ENCODE peak calls at places on chromosome 7, in four cellular contexts. M is A549, E is K562, S is GM12878. F is an unnamed sample.

GRCh38 chr7:35565927-35566326 is 129.0 kb downstream of the HERPUD2 start:
- DNase-seq in S (no peak), E (no peak), M (no peak), F (no peak)

GRCh38 chr7:106563466-106564150 is 97.3 kb downstream of the CCDC71L start:
- DNase-seq in M (no peak), S (no peak), E (no peak), F (no peak)

GRCh38 chr7:82050792-82051191 is 280.9 kb upstream of the HGF start:
- DNase-seq in M (peak), S (no peak), E (no peak), F (no peak)

GRCh38 chr7:8214162-8214897 is 47.6 kb downstream of the ICA1 start:
- DNase-seq in E (no peak), M (no peak), S (no peak), F (peak)

GRCh38 chr7:51102828-51103227 is 213.8 kb downstream of the COBL start:
- DNase-seq in S (no peak), E (no peak), M (no peak), F (no peak)

GRCh38 chr7:142892941-142893340 is 7.4 kb upstream of the TRPV6 start:
- DNase-seq in S (no peak), M (no peak), E (no peak), F (no peak)

GRCh38 chr7:24834150-24834798 is 77.0 kb upstream of the GSDME start:
- DNase-seq in M (no peak), E (no peak), S (no peak), F (no peak)

GRCh38 chr7:131509781-131510180 is 46.6 kb downstream of the PODXL start:
- DNase-seq in S (no peak), E (no peak), M (no peak), F (no peak)

GRCh38 chr7:50531928-50532327 is 33.3 kb downstream of the DDC start:
- DNase-seq in M (no peak), S (no peak), E (no peak), F (no peak)

GRCh38 chr7:75572814-75573213 is 80.7 kb downstream of the SPDYE5 start:
- DNase-seq in S (no peak), M (no peak), E (no peak), F (no peak)

GRCh38 chr7:4738711-4739527 is 36.5 kb upstream of the AP5Z1 start:
- DNase-seq in M (peak), E (peak), S (no peak), F (peak)

GRCh38 chr7:104126411-104126841 is 81.4 kb downstream of the ORC5 start:
- DNase-seq in S (no peak), M (no peak), E (no peak), F (no peak)

GRCh38 chr7:133602291-133602690 is 349.4 kb downstream of the EXOC4 start:
- DNase-seq in M (no peak), S (no peak), E (no peak), F (no peak)

GRCh38 chr7:23808421-23808820 is 98.4 kb downstream of the STK31 start:
- DNase-seq in S (no peak), M (no peak), E (no peak), F (no peak)

GRCh38 chr7:36985866-36986402 is 261.6 kb upstream of the AOAH start:
- DNase-seq in M (no peak), E (no peak), S (no peak), F (peak)

GRCh38 chr7:127870231-127870907 is 160.9 kb downstream of the LRRC4 start:
- DNase-seq in E (no peak), M (no peak), S (no peak), F (peak)

GRCh38 chr7:150399861-150400778 is 21.0 kb downstream of the ZNF775 start:
- DNase-seq in S (no peak), M (peak), E (peak), F (no peak)

GRCh38 chr7:151984612-151985011 is 28.4 kb downstream of the GALNTL5 start:
- DNase-seq in E (no peak), S (no peak), M (no peak), F (no peak)

GRCh38 chr7:113775401-113775800 is 143.4 kb downstream of the PPP1R3A start:
- DNase-seq in S (no peak), E (no peak), M (no peak), F (no peak)

GRCh38 chr7:100675581-100676350 is 2.2 kb downstream of the GNB2 start:
- DNase-seq in E (peak), M (peak), S (peak), F (peak)

GRCh38 chr7:4144171-4144701 is 537.9 kb upstream of the FOXK1 start:
- DNase-seq in M (no peak), S (no peak), E (no peak), F (no peak)

GRCh38 chr7:142420554-142421362 is 162.9 kb upstream of the PRSS58 start:
- DNase-seq in S (no peak), M (peak), E (peak), F (peak)

GRCh38 chr7:123679614-123680013 is 23.9 kb downstream of the LMOD2 start:
- DNase-seq in S (no peak), M (no peak), E (no peak), F (no peak)

GRCh38 chr7:119472398-119473038 is 800.5 kb upstream of the KCND2 start:
- DNase-seq in M (no peak), E (no peak), S (no peak), F (no peak)

GRCh38 chr7:74317146-74317782 is 28.1 kb downstream of the CLIP2 start:
- DNase-seq in E (no peak), M (no peak), S (no peak), F (no peak)

GRCh38 chr7:84372712-84373111 is 178.1 kb upstream of the SEMA3A start:
- DNase-seq in M (no peak), S (no peak), E (no peak), F (peak)

GRCh38 chr7:83289396-83289993 is 126.8 kb upstream of the PCLO start:
- DNase-seq in S (no peak), E (no peak), M (no peak), F (no peak)

GRCh38 chr7:122010116-122010515 is 133.9 kb downstream of the AASS start:
- DNase-seq in M (no peak), E (no peak), S (no peak), F (no peak)

GRCh38 chr7:43679210-43680068 is 49.9 kb downstream of the COA1 start:
- DNase-seq in E (no peak), S (peak), M (no peak), F (no peak)

GRCh38 chr7:79454325-79454960 is 976 bp upstream of the MAGI2 start:
- DNase-seq in E (no peak), S (no peak), M (no peak), F (no peak)

GRCh38 chr7:121334875-121335648 is 6.3 kb downstream of the WNT16 start:
- DNase-seq in E (no peak), M (no peak), S (no peak), F (no peak)

GRCh38 chr7:78134256-78134655 is 335.7 kb downstream of the PHTF2 start:
- DNase-seq in E (peak), M (peak), S (no peak), F (peak)

GRCh38 chr7:125516194-125516593 is 586.6 kb upstream of the POT1 start:
- DNase-seq in E (no peak), S (no peak), M (no peak), F (no peak)

GRCh38 chr7:121271916-121272315 is 56.9 kb upstream of the WNT16 start:
- DNase-seq in E (no peak), M (no peak), S (no peak), F (no peak)

GRCh38 chr7:139873593-139874374 is 44.7 kb downstream of the TBXAS1 start:
- DNase-seq in E (no peak), M (no peak), S (no peak), F (no peak)

GRCh38 chr7:130831322-130831721 is 97.3 kb upstream of the KLF14 start:
- DNase-seq in S (no peak), M (no peak), E (no peak), F (no peak)

GRCh38 chr7:64613653-64614052 is 50.8 kb upstream of the ZNF680 start:
- DNase-seq in E (no peak), S (no peak), M (no peak), F (no peak)

GRCh38 chr7:64610997-64611396 is 48.1 kb upstream of the ZNF680 start:
- DNase-seq in M (no peak), E (no peak), S (no peak), F (no peak)

GRCh38 chr7:64611717-64612116 is 48.8 kb upstream of the ZNF680 start:
- DNase-seq in S (no peak), M (no peak), E (no peak), F (peak)

GRCh38 chr7:64614812-64615211 is 51.1 kb upstream of the ZNF107 start:
- DNase-seq in E (no peak), M (no peak), S (no peak), F (no peak)

DNA sequence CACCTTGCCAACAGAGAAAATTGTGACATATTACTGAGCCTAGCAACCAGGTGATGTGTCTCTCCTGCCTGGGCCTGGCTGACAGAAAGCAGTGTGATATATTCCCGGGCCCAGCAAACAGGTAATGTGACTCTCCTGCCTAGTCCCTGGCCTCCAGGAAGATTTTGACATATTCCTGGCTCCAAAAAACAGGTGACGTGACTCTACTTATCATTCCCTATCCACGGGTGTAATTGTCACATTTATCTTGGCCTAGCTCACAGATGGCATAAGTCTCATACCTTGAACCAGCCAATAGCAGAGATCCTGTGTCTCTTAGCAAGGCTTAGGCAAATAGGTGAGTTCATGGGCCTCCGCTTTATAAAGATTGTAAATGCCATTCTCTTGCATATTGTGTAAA is 49.6 kb upstream of the ZNF680 start:
- DNase-seq in S (no peak), M (no peak), E (no peak), F (no peak)
- TF ChIP-seq MYC in S (no peak), M (no peak), E (no peak), F (no peak)

GRCh38 chr7:33932832-33933468 is 27.6 kb downstream of the BMPER start:
- DNase-seq in M (peak), E (peak), S (no peak), F (peak)
- H3K4me3 ChIP-seq in M (no peak), E (no peak), S (no peak), F (no peak)

DNA sequence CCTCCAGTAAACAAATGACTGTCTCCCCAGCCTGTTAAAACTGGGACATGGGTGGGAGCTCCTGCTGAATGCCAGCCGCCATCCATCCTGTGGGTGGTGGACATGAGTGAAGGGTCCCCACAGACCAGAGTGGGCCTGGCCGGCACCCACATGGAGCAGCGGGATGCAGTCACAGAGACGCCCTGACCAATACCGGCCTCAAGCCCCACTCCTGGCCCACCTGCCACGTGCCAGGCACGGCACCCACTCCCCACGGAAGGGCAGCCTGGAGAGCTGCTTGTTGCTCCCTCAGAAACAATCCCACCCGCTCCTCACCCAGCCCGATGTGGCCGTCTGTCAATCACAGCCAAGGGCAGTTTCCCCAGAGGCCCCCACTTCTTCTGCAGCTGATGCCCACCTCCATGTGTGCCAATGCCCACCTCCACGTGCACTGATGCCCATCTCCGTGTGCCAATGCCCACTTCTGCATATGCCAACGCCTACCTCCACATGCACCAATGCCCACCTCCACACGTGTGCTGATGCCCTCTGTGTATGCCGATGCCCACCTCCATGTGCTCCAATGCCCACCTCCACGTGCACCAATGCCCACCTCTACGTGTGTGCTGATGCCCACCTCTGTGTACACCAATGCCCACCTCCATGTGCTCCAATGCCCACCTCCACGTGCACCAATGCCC is 42.8 kb upstream of the DNAAF5 start:
- DNase-seq in S (no peak), M (no peak), E (no peak), F (no peak)
- TF ChIP-seq MYC in S (no peak), M (no peak), E (no peak), F (no peak)

DNA sequence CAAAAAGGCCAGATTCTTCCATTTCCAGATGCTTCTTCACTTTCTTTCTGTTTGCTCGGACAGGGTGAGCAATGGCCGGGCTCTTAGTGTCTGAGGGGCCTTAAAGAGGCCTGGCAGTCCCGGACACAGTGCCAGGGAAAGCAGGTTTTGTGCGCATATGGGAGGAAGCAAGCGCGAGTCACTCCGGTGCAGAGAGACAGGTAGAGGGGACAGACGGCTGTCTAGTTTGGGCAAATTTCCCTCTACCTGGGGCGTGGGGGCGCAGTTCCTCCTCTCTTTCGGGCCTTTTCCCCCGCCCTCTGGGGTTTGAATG is 4.7 kb downstream of the NEUROD6 start:
- DNase-seq in S (no peak), M (no peak), E (no peak), F (no peak)
- H3K4me3 ChIP-seq in S (no peak), M (no peak), E (no peak), F (no peak)

GRCh38 chr7:26705567-26705966 is 158.8 kb downstream of the SKAP2 start:
- DNase-seq in E (no peak), M (peak), S (no peak), F (no peak)
- TF ChIP-seq MYC in E (no peak), M (no peak), S (no peak), F (no peak)

GRCh38 chr7:44979481-44980392 is 922 bp upstream of the MYO1G start:
- DNase-seq in E (no peak), S (no peak), M (peak), F (peak)
- H3K4me3 ChIP-seq in E (no peak), S (peak), M (no peak), F (peak)

GRCh38 chr7:211715-212058 is 19.3 kb downstream of the FAM20C start:
- DNase-seq in M (no peak), S (no peak), E (no peak), F (no peak)

GRCh38 chr7:213324-213993 is 21.1 kb downstream of the FAM20C start:
- DNase-seq in E (no peak), M (no peak), S (no peak), F (peak)

GRCh38 chr7:216360-217300 is 24.3 kb downstream of the FAM20C start:
- DNase-seq in S (no peak), E (no peak), M (no peak), F (no peak)

GRCh38 chr7:212754-213153 is 20.4 kb downstream of the FAM20C start:
- DNase-seq in M (no peak), S (no peak), E (no peak), F (no peak)

DNA sequence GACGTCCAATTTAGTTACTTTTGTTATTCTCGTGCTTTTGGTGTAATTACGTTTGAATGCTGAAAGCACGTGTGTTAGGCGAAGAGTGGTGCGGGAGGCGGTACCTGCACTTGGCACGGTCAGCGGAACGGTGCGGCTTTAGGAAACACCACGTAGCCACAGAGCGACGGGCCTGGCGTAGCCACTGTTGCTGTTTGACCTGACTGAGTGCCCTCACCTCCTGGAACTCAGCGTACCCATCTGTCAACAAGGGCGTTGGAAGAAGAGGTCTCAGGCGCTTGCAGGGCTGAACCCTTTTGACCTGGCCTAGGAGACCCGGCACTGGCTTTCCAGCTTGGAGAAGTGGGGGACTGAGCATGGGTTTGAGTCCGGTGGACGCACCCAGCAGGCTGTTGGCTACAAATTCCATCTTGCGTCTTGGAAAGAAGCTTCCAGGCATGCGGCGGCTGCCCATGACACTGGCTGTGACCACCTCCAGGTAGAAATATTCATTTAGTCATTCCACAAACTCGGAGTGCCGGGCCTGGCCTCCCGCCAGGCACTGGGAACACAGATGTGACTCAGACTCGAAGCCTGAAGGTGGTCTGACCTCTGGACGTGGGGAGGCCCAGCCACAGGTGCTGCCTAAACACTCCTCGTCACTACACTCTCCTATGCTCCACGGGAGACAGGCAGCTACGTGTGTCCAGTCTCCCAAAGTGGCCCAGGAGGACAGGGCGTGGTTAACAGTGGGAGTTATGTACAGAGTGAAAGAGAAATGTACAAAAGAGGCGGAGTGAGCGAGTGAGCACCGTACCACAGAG is 22.2 kb downstream of the FAM20C start:
- DNase-seq in E (no peak), M (peak), S (no peak), F (no peak)
- TF ChIP-seq MYC in E (no peak), M (no peak), S (no peak), F (no peak)

GRCh38 chr7:516216-516605 is 3.4 kb downstream of the PDGFA start:
- DNase-seq in M (no peak), E (no peak), S (no peak), F (no peak)

GRCh38 chr7:515628-516027 is 4.0 kb downstream of the PDGFA start:
- DNase-seq in E (no peak), M (no peak), S (no peak), F (no peak)

GRCh38 chr7:517848-518629 is 1.6 kb downstream of the PDGFA start:
- DNase-seq in E (no peak), S (no peak), M (peak), F (no peak)

GRCh38 chr7:514651-515598 is 4.7 kb downstream of the PDGFA start:
- DNase-seq in E (peak), M (no peak), S (no peak), F (no peak)

GRCh38 chr7:516606-517456 is 2.8 kb downstream of the PDGFA start:
- DNase-seq in E (peak), S (no peak), M (peak), F (no peak)
- H3K4me3 ChIP-seq in E (peak), S (peak), M (peak), F (no peak)

DNA sequence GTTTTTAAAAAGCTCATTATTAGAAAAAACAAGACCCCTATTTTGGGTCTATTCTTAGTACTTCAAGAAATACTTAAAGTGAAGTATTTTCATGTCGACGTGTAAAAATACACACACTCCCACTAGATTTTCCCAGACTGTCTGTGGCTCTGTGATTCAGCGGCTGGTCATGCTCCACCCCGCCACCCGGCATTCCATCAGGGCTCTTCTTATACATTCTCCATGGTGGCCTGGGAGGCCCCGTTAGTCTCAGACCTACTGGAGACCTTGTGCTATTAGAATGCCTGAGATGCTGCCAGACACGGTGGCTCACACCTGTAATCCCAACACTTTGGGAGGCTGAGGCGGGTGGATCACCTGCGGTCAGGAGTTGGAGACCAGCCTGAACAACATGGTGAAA is 13.1 kb downstream of the TECPR1 start:
- DNase-seq in S (no peak), M (no peak), E (no peak), F (no peak)
- TF ChIP-seq MYC in S (no peak), M (no peak), E (no peak), F (no peak)

DNA sequence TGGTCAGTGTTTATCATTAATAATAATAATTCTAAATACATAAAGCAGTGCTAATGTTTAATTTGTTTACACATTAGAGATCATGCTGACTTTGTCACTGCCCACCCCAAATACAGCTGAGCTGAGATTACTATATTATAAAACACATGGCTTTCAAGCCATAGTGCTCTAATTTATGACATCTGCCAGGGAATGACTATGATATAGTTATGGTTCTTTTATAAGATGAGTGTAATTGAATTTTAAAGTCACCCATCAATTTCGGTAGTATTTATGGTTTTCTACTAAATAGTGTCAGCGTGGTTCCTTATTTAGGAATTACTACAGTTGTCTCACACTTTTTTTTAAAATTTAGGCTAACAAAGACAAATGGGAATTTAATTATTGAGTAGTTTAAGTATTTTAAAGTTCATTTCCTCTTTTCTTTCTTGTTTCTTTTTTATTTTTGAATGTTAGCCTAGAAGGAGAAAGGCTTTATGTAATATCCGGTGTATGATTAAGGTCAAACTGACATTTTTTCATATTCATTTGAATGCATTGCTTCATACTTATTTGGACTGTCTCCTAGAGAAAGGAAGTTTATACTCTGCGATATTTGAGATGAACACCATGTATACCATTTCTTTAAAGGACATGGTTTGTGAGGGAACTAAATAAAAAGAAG is 3.9 kb downstream of the CDK14 start:
- DNase-seq in M (no peak), S (no peak), E (no peak), F (peak)
- H3K4me3 ChIP-seq in M (no peak), S (peak), E (no peak), F (peak)